ENCODE peak calls at places on chromosomes 12 and 14, in nine cellular contexts. One of them, this sample, is unnamed.

GRCh38 chr14:92497391-92497790 is 16.2 kb upstream of the RIN3 start:
- DNase-seq in colonic mucosa: peak; percentile 16
- DNase-seq in AG10803: no peak
- DNase-seq in DND-41: no peak
- DNase-seq in right lobe of liver: no peak
- DNase-seq in astrocyte of the spinal cord: no peak
- DNase-seq in endothelial cell: no peak
- DNase-seq in tibial artery: no peak
- DNase-seq in MM.1S: no peak
- DNase-seq in this sample: no peak

GRCh38 chr12:68237068-68237467 is 11.5 kb upstream of the IL26 start:
- DNase-seq in colonic mucosa: no peak
- DNase-seq in AG10803: no peak
- DNase-seq in DND-41: no peak
- DNase-seq in right lobe of liver: no peak
- DNase-seq in astrocyte of the spinal cord: no peak
- DNase-seq in endothelial cell: no peak
- DNase-seq in tibial artery: no peak
- DNase-seq in MM.1S: no peak
- DNase-seq in this sample: no peak

GRCh38 chr12:70609739-70610491 is 27.3 kb downstream of the PTPRB start:
- DNase-seq in colonic mucosa: peak; percentile 75
- DNase-seq in AG10803: peak; percentile 39
- DNase-seq in DND-41: no peak
- DNase-seq in right lobe of liver: peak; percentile 66
- DNase-seq in astrocyte of the spinal cord: no peak
- DNase-seq in endothelial cell: peak; percentile 73
- DNase-seq in tibial artery: peak; percentile 37
- DNase-seq in MM.1S: no peak
- DNase-seq in this sample: peak; percentile 12

GRCh38 chr14:75654127-75654732 is 6.4 kb downstream of the ERG28 start:
- DNase-seq in colonic mucosa: peak; percentile 87
- DNase-seq in AG10803: peak; percentile 43
- DNase-seq in DND-41: peak; percentile 73
- DNase-seq in right lobe of liver: peak; percentile 78
- DNase-seq in astrocyte of the spinal cord: peak; percentile 66
- DNase-seq in endothelial cell: peak; percentile 86
- DNase-seq in tibial artery: peak; percentile 70
- DNase-seq in MM.1S: peak; percentile 59
- DNase-seq in this sample: peak; percentile 80

GRCh38 chr14:26531894-26532293 is 65.9 kb downstream of the NOVA1 start:
- DNase-seq in colonic mucosa: no peak
- DNase-seq in AG10803: peak; percentile 49
- DNase-seq in DND-41: no peak
- DNase-seq in right lobe of liver: no peak
- DNase-seq in astrocyte of the spinal cord: peak; percentile 84
- DNase-seq in endothelial cell: no peak
- DNase-seq in tibial artery: no peak
- DNase-seq in MM.1S: no peak
- DNase-seq in this sample: no peak

GRCh38 chr14:84874436-84874835 is 655.5 kb upstream of the FLRT2 start:
- DNase-seq in colonic mucosa: no peak
- DNase-seq in AG10803: no peak
- DNase-seq in DND-41: no peak
- DNase-seq in right lobe of liver: no peak
- DNase-seq in astrocyte of the spinal cord: no peak
- DNase-seq in endothelial cell: no peak
- DNase-seq in tibial artery: no peak
- DNase-seq in MM.1S: no peak
- DNase-seq in this sample: no peak

GRCh38 chr12:117514016-117514415 is 152.6 kb upstream of the NOS1 start:
- DNase-seq in colonic mucosa: no peak
- DNase-seq in AG10803: peak; percentile 17
- DNase-seq in DND-41: no peak
- DNase-seq in right lobe of liver: no peak
- DNase-seq in astrocyte of the spinal cord: no peak
- DNase-seq in endothelial cell: no peak
- DNase-seq in tibial artery: no peak
- DNase-seq in MM.1S: no peak
- DNase-seq in this sample: no peak

GRCh38 chr14:92495041-92495440 is 18.5 kb upstream of the RIN3 start:
- DNase-seq in colonic mucosa: no peak
- DNase-seq in AG10803: peak; percentile 47
- DNase-seq in DND-41: no peak
- DNase-seq in right lobe of liver: no peak
- DNase-seq in astrocyte of the spinal cord: no peak
- DNase-seq in endothelial cell: no peak
- DNase-seq in tibial artery: peak; percentile 42
- DNase-seq in MM.1S: no peak
- DNase-seq in this sample: no peak

GRCh38 chr14:100874411-100875091 is 29.0 kb downstream of the RTL1 start:
- DNase-seq in colonic mucosa: no peak
- DNase-seq in AG10803: no peak
- DNase-seq in DND-41: no peak
- DNase-seq in right lobe of liver: peak; percentile 7
- DNase-seq in astrocyte of the spinal cord: no peak
- DNase-seq in endothelial cell: no peak
- DNase-seq in tibial artery: no peak
- DNase-seq in MM.1S: no peak
- DNase-seq in this sample: no peak

GRCh38 chr14:99612737-99613330 is 8.8 kb upstream of the CCDC85C start:
- DNase-seq in colonic mucosa: no peak
- DNase-seq in AG10803: peak; percentile 55
- DNase-seq in DND-41: no peak
- DNase-seq in right lobe of liver: no peak
- DNase-seq in astrocyte of the spinal cord: peak; percentile 55
- DNase-seq in endothelial cell: no peak
- DNase-seq in tibial artery: no peak
- DNase-seq in MM.1S: no peak
- DNase-seq in this sample: no peak

GRCh38 chr12:127041985-127042625 is 1224.9 kb upstream of the TMEM132C start:
- DNase-seq in colonic mucosa: no peak
- DNase-seq in AG10803: no peak
- DNase-seq in DND-41: no peak
- DNase-seq in right lobe of liver: no peak
- DNase-seq in astrocyte of the spinal cord: no peak
- DNase-seq in endothelial cell: no peak
- DNase-seq in tibial artery: no peak
- DNase-seq in MM.1S: peak; percentile 77
- DNase-seq in this sample: peak; percentile 30

GRCh38 chr14:36521598-36522345 is 1.7 kb upstream of the NKX2-1 start:
- DNase-seq in colonic mucosa: no peak
- DNase-seq in AG10803: no peak
- DNase-seq in DND-41: no peak
- DNase-seq in right lobe of liver: no peak
- DNase-seq in astrocyte of the spinal cord: no peak
- DNase-seq in endothelial cell: no peak
- DNase-seq in tibial artery: no peak
- DNase-seq in MM.1S: no peak
- DNase-seq in this sample: peak; percentile 10

GRCh38 chr12:125247477-125247876 is 182.2 kb downstream of the AACS start:
- DNase-seq in colonic mucosa: no peak
- DNase-seq in AG10803: no peak
- DNase-seq in DND-41: no peak
- DNase-seq in right lobe of liver: no peak
- DNase-seq in astrocyte of the spinal cord: no peak
- DNase-seq in endothelial cell: no peak
- DNase-seq in tibial artery: no peak
- DNase-seq in MM.1S: no peak
- DNase-seq in this sample: no peak

GRCh38 chr14:68950111-68950510 is 29.0 kb downstream of the ACTN1 start:
- DNase-seq in colonic mucosa: no peak
- DNase-seq in AG10803: peak; percentile 69
- DNase-seq in DND-41: no peak
- DNase-seq in right lobe of liver: no peak
- DNase-seq in astrocyte of the spinal cord: no peak
- DNase-seq in endothelial cell: no peak
- DNase-seq in tibial artery: no peak
- DNase-seq in MM.1S: no peak
- DNase-seq in this sample: no peak

GRCh38 chr14:33569844-33570716 is 380.8 kb downstream of the EGLN3 start:
- DNase-seq in colonic mucosa: no peak
- DNase-seq in AG10803: no peak
- DNase-seq in DND-41: no peak
- DNase-seq in right lobe of liver: no peak
- DNase-seq in astrocyte of the spinal cord: peak; percentile 73
- DNase-seq in endothelial cell: no peak
- DNase-seq in tibial artery: no peak
- DNase-seq in MM.1S: no peak
- DNase-seq in this sample: no peak

GRCh38 chr12:31865023-31865422 is 94.2 kb upstream of the RESF1 start:
- DNase-seq in colonic mucosa: no peak
- DNase-seq in AG10803: no peak
- DNase-seq in DND-41: no peak
- DNase-seq in right lobe of liver: no peak
- DNase-seq in astrocyte of the spinal cord: no peak
- DNase-seq in endothelial cell: no peak
- DNase-seq in tibial artery: no peak
- DNase-seq in MM.1S: no peak
- DNase-seq in this sample: no peak

GRCh38 chr12:55705802-55706402 is 1.8 kb downstream of the ITGA7 start:
- DNase-seq in colonic mucosa: peak; percentile 32
- DNase-seq in AG10803: no peak
- DNase-seq in DND-41: no peak
- DNase-seq in right lobe of liver: no peak
- DNase-seq in astrocyte of the spinal cord: no peak
- DNase-seq in endothelial cell: peak; percentile 40
- DNase-seq in tibial artery: no peak
- DNase-seq in MM.1S: peak; percentile 49
- DNase-seq in this sample: peak; percentile 53

GRCh38 chr12:125135906-125136305 is 70.7 kb downstream of the AACS start:
- DNase-seq in colonic mucosa: no peak
- DNase-seq in AG10803: no peak
- DNase-seq in DND-41: no peak
- DNase-seq in right lobe of liver: no peak
- DNase-seq in astrocyte of the spinal cord: no peak
- DNase-seq in endothelial cell: no peak
- DNase-seq in tibial artery: no peak
- DNase-seq in MM.1S: no peak
- DNase-seq in this sample: no peak

GRCh38 chr12:100474617-100475016 is 951 bp downstream of the NR1H4 start:
- DNase-seq in colonic mucosa: no peak
- DNase-seq in AG10803: no peak
- DNase-seq in DND-41: no peak
- DNase-seq in right lobe of liver: no peak
- DNase-seq in astrocyte of the spinal cord: no peak
- DNase-seq in endothelial cell: no peak
- DNase-seq in tibial artery: no peak
- DNase-seq in MM.1S: no peak
- DNase-seq in this sample: no peak

GRCh38 chr12:43306066-43306465 is 245.9 kb downstream of the ADAMTS20 start:
- DNase-seq in colonic mucosa: no peak
- DNase-seq in AG10803: peak; percentile 75
- DNase-seq in DND-41: no peak
- DNase-seq in right lobe of liver: no peak
- DNase-seq in astrocyte of the spinal cord: peak; percentile 95
- DNase-seq in endothelial cell: no peak
- DNase-seq in tibial artery: no peak
- DNase-seq in MM.1S: no peak
- DNase-seq in this sample: no peak

GRCh38 chr12:107564946-107565345 is 120.7 kb upstream of the PWP1 start:
- DNase-seq in colonic mucosa: no peak
- DNase-seq in AG10803: peak; percentile 21
- DNase-seq in DND-41: no peak
- DNase-seq in right lobe of liver: no peak
- DNase-seq in astrocyte of the spinal cord: no peak
- DNase-seq in endothelial cell: peak; percentile 33
- DNase-seq in tibial artery: no peak
- DNase-seq in MM.1S: peak; percentile 24
- DNase-seq in this sample: no peak
- TF ChIP-seq CTCF in colonic mucosa: no peak
- TF ChIP-seq CTCF in AG10803: peak; percentile 55
- TF ChIP-seq CTCF in DND-41: peak; percentile 30
- TF ChIP-seq CTCF in right lobe of liver: peak; percentile 48
- TF ChIP-seq CTCF in astrocyte of the spinal cord: peak; percentile 56
- TF ChIP-seq CTCF in endothelial cell: no peak
- TF ChIP-seq CTCF in tibial artery: no peak
- TF ChIP-seq CTCF in MM.1S: peak; percentile 33
- TF ChIP-seq CTCF in this sample: peak; percentile 31

GRCh38 chr14:32249780-32250179 is 46.7 kb upstream of the RNU6-8 start:
- DNase-seq in colonic mucosa: no peak
- DNase-seq in AG10803: no peak
- DNase-seq in DND-41: no peak
- DNase-seq in right lobe of liver: no peak
- DNase-seq in astrocyte of the spinal cord: no peak
- DNase-seq in endothelial cell: no peak
- DNase-seq in tibial artery: no peak
- DNase-seq in MM.1S: no peak
- DNase-seq in this sample: no peak

GRCh38 chr14:32246751-32247150 is 43.7 kb upstream of the RNU6-8 start:
- DNase-seq in colonic mucosa: no peak
- DNase-seq in AG10803: no peak
- DNase-seq in DND-41: no peak
- DNase-seq in right lobe of liver: no peak
- DNase-seq in astrocyte of the spinal cord: no peak
- DNase-seq in endothelial cell: no peak
- DNase-seq in tibial artery: no peak
- DNase-seq in MM.1S: no peak
- DNase-seq in this sample: no peak

DNA sequence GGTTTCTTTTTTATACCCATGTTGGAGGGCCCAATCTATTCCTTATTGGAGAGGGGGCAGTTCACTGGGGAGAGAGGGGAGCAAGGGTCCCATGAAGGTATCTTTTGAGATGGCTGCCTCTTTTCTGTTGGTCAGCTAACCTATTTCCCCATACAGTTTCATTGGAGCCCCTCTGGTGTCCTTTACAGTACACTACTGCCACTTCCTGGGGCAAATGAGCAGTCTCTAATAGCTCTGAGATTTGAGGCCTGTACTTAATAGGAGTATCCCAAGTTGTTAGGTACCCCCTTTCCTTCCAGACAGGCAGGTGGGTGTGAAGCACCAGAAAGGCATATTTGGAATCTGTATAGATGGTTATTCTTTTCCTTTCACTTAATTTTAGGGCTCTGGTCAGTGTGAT is 41.3 kb upstream of the RNU6-8 start:
- DNase-seq in colonic mucosa: no peak
- DNase-seq in AG10803: peak; percentile 29
- DNase-seq in DND-41: no peak
- DNase-seq in right lobe of liver: no peak
- DNase-seq in astrocyte of the spinal cord: no peak
- DNase-seq in endothelial cell: no peak
- DNase-seq in tibial artery: no peak
- DNase-seq in MM.1S: no peak
- DNase-seq in this sample: no peak
- TF ChIP-seq CTCF in colonic mucosa: no peak
- TF ChIP-seq CTCF in AG10803: peak; percentile 46
- TF ChIP-seq CTCF in DND-41: peak; percentile 4
- TF ChIP-seq CTCF in right lobe of liver: no peak
- TF ChIP-seq CTCF in astrocyte of the spinal cord: peak; percentile 35
- TF ChIP-seq CTCF in endothelial cell: no peak
- TF ChIP-seq CTCF in tibial artery: no peak
- TF ChIP-seq CTCF in MM.1S: no peak
- TF ChIP-seq CTCF in this sample: peak; percentile 28

GRCh38 chr14:50231475-50232275 is at the start of gene SOS2:
- DNase-seq in colonic mucosa: peak; percentile 86
- DNase-seq in AG10803: peak; percentile 81
- DNase-seq in DND-41: peak; percentile 82
- DNase-seq in right lobe of liver: peak; percentile 92
- DNase-seq in astrocyte of the spinal cord: peak; percentile 89
- DNase-seq in endothelial cell: peak; percentile 84
- DNase-seq in tibial artery: peak; percentile 85
- DNase-seq in MM.1S: peak; percentile 68
- DNase-seq in this sample: peak; percentile 90
- TF ChIP-seq CTCF in colonic mucosa: no peak
- TF ChIP-seq CTCF in AG10803: no peak
- TF ChIP-seq CTCF in DND-41: no peak
- TF ChIP-seq CTCF in right lobe of liver: no peak
- TF ChIP-seq CTCF in astrocyte of the spinal cord: peak; percentile 1
- TF ChIP-seq CTCF in endothelial cell: no peak
- TF ChIP-seq CTCF in tibial artery: no peak
- TF ChIP-seq CTCF in MM.1S: no peak
- TF ChIP-seq CTCF in this sample: no peak

GRCh38 chr14:63209160-63209559 is 4.9 kb downstream of the RHOJ start:
- DNase-seq in colonic mucosa: no peak
- DNase-seq in AG10803: no peak
- DNase-seq in DND-41: no peak
- DNase-seq in right lobe of liver: no peak
- DNase-seq in astrocyte of the spinal cord: no peak
- DNase-seq in endothelial cell: no peak
- DNase-seq in tibial artery: no peak
- DNase-seq in MM.1S: no peak
- DNase-seq in this sample: no peak
- TF ChIP-seq CTCF in colonic mucosa: no peak
- TF ChIP-seq CTCF in AG10803: no peak
- TF ChIP-seq CTCF in DND-41: no peak
- TF ChIP-seq CTCF in right lobe of liver: no peak
- TF ChIP-seq CTCF in astrocyte of the spinal cord: no peak
- TF ChIP-seq CTCF in endothelial cell: no peak
- TF ChIP-seq CTCF in tibial artery: no peak
- TF ChIP-seq CTCF in MM.1S: no peak
- TF ChIP-seq CTCF in this sample: no peak